ENCODE peak calls at places on chromosomes 3 and 15, in eight cellular contexts. L is mesothelial cell of epicardium; O is skeletal muscle cell; V is RWPE1; Y is HFF-Myc; U is GM03348; F is RPMI8226; W is stimulated activated CD8-positive, alpha-beta memory T cell treated with anti-CD3 and anti-CD28 coated beads, Interleukin-15, amount 100 ng/mL, for 24 hours. P is an unnamed sample.

GRCh38 chr3:55481067-55481917 is 5.8 kb downstream of the WNT5A start:
- DNase-seq in V (no peak), L (peak), F (no peak), Y (no peak), U (peak), O (no peak), W (no peak), P (no peak)

GRCh38 chr15:31347981-31348803 is 21.6 kb downstream of the KLF13 start:
- DNase-seq in U (no peak), V (no peak), F (no peak), W (no peak), O (no peak), Y (no peak), L (no peak), P (no peak)

GRCh38 chr15:57477736-57478522 is 101.6 kb downstream of the CGNL1 start:
- DNase-seq in Y (no peak), U (no peak), V (no peak), L (no peak), O (no peak), W (no peak), F (no peak), P (no peak)

GRCh38 chr15:76866716-76867321 is 38.3 kb downstream of the SCAPER start:
- DNase-seq in V (peak), Y (peak), L (no peak), U (peak), O (peak), W (no peak), F (peak), P (peak)

GRCh38 chr3:52223449-52224408 is 1.7 kb downstream of the TLR9 start:
- DNase-seq in U (no peak), L (no peak), Y (no peak), F (no peak), W (no peak), O (no peak), V (no peak), P (no peak)

GRCh38 chr15:31781261-31781660 is 249.1 kb upstream of the CHRNA7 start:
- DNase-seq in V (no peak), F (no peak), L (no peak), U (no peak), O (no peak), W (no peak), Y (no peak), P (no peak)

GRCh38 chr3:10532939-10533730 is 27.7 kb upstream of the ATP2B2 start:
- DNase-seq in V (no peak), F (no peak), U (no peak), O (no peak), Y (no peak), W (no peak), L (peak), P (no peak)

GRCh38 chr15:28191832-28192231 is 92.7 kb upstream of the OCA2 start:
- DNase-seq in W (no peak), Y (peak), O (peak), F (no peak), L (no peak), V (no peak), U (no peak), P (peak)

GRCh38 chr3:43379343-43379742 is 93.0 kb downstream of the SNRK start:
- DNase-seq in V (no peak), F (no peak), O (peak), W (no peak), L (no peak), Y (no peak), U (peak), P (peak)

GRCh38 chr3:123622766-123623165 is 37.9 kb upstream of the HACD2 start:
- DNase-seq in V (no peak), W (no peak), L (no peak), F (no peak), U (no peak), O (no peak), Y (no peak), P (no peak)

GRCh38 chr3:124113475-124113874 is 121.6 kb upstream of the ROPN1 start:
- DNase-seq in U (no peak), Y (no peak), V (no peak), F (no peak), L (no peak), O (no peak), W (no peak), P (no peak)

GRCh38 chr3:15319575-15319974 is 12.8 kb downstream of the SH3BP5 start:
- DNase-seq in Y (no peak), V (no peak), F (peak), L (no peak), U (peak), O (peak), W (no peak), P (no peak)

GRCh38 chr3:63467392-63467791 is 185.1 kb upstream of the SNTN start:
- DNase-seq in F (no peak), W (no peak), O (no peak), L (no peak), V (no peak), U (no peak), Y (no peak), P (no peak)

GRCh38 chr15:43900964-43901363 is 74.2 kb downstream of the WDR76 start:
- DNase-seq in O (no peak), V (no peak), W (no peak), F (no peak), Y (no peak), L (no peak), U (no peak), P (no peak)

GRCh38 chr15:22963546-22964125 is 16.5 kb downstream of the CYFIP1 start:
- DNase-seq in O (no peak), F (no peak), Y (no peak), L (no peak), W (no peak), V (peak), U (peak), P (no peak)

GRCh38 chr3:183701744-183702143 is 4.1 kb downstream of the YEATS2 start:
- DNase-seq in Y (no peak), F (no peak), O (no peak), W (no peak), L (no peak), V (no peak), U (no peak), P (no peak)

GRCh38 chr3:193391902-193392301 is 13.3 kb upstream of the ATP13A5 start:
- DNase-seq in L (no peak), V (peak), Y (peak), W (no peak), U (no peak), O (no peak), F (no peak), P (peak)

GRCh38 chr3:22939349-22939748 is 263.8 kb upstream of the UBE2E2 start:
- DNase-seq in W (no peak), O (peak), F (no peak), Y (no peak), U (no peak), V (no peak), L (no peak), P (no peak)

GRCh38 chr3:23830869-23831484 is 25.2 kb downstream of the UBE2E1 start:
- DNase-seq in W (no peak), F (no peak), V (peak), U (no peak), O (no peak), Y (no peak), L (no peak), P (no peak)

GRCh38 chr3:140152851-140153640 is 218.1 kb downstream of the CLSTN2 start:
- DNase-seq in W (no peak), O (no peak), V (no peak), F (peak), Y (no peak), U (no peak), L (no peak), P (no peak)

GRCh38 chr3:56222866-56223265 is 245.4 kb downstream of the ERC2 start:
- DNase-seq in U (no peak), V (no peak), W (no peak), L (no peak), Y (no peak), F (no peak), O (no peak), P (no peak)

GRCh38 chr15:81323559-81323943 is 390 bp downstream of the STARD5 start:
- DNase-seq in U (no peak), F (peak), W (no peak), L (no peak), O (no peak), Y (no peak), V (no peak), P (no peak)

GRCh38 chr3:9769426-9770275 is at the start of gene CAMK1:
- DNase-seq in F (peak), Y (no peak), L (peak), W (no peak), O (peak), V (peak), U (peak), P (no peak)

GRCh38 chr3:71443332-71443731 is 140.2 kb downstream of the FOXP1 start:
- DNase-seq in W (no peak), L (no peak), Y (no peak), O (no peak), U (no peak), F (no peak), V (no peak), P (no peak)